ENCODE peak calls at places on chromosomes 1 and 21, in seven cellular contexts. One of them, this sample, is unnamed.

GRCh38 chr1:113916974-113917373 is 11.8 kb downstream of the DCLRE1B start:
- DNase-seq in H4: no peak
- DNase-seq in activated T-helper 9 cell treated with anti-CD3 and anti-CD28 coated beads, Interleukin-2, amount 50 U/mL, for 16 hours: no peak
- DNase-seq in HT-29: no peak
- DNase-seq in posterior cingulate gyrus: no peak
- DNase-seq in naive thymus-derived CD8-positive, alpha-beta T cell: no peak
- DNase-seq in non-pigmented ciliary epithelial cell: no peak
- DNase-seq in this sample: no peak

GRCh38 chr1:156284112-156284511 is at the start of gene TMEM79:
- DNase-seq in HT-29: peak
- DNase-seq in H4: no peak
- DNase-seq in posterior cingulate gyrus: peak
- DNase-seq in activated T-helper 9 cell treated with anti-CD3 and anti-CD28 coated beads, Interleukin-2, amount 50 U/mL, for 16 hours: no peak
- DNase-seq in non-pigmented ciliary epithelial cell: no peak
- DNase-seq in naive thymus-derived CD8-positive, alpha-beta T cell: no peak
- DNase-seq in this sample: no peak

GRCh38 chr1:178010674-178011073 is 40.8 kb upstream of the SEC16B start:
- DNase-seq in HT-29: no peak
- DNase-seq in posterior cingulate gyrus: no peak
- DNase-seq in non-pigmented ciliary epithelial cell: no peak
- DNase-seq in H4: no peak
- DNase-seq in naive thymus-derived CD8-positive, alpha-beta T cell: no peak
- DNase-seq in activated T-helper 9 cell treated with anti-CD3 and anti-CD28 coated beads, Interleukin-2, amount 50 U/mL, for 16 hours: no peak
- DNase-seq in this sample: no peak

GRCh38 chr1:230340778-230341546 is 85.2 kb downstream of the PGBD5 start:
- DNase-seq in activated T-helper 9 cell treated with anti-CD3 and anti-CD28 coated beads, Interleukin-2, amount 50 U/mL, for 16 hours: no peak
- DNase-seq in non-pigmented ciliary epithelial cell: no peak
- DNase-seq in naive thymus-derived CD8-positive, alpha-beta T cell: no peak
- DNase-seq in H4: no peak
- DNase-seq in posterior cingulate gyrus: no peak
- DNase-seq in HT-29: no peak
- DNase-seq in this sample: no peak

GRCh38 chr1:68000191-68000590 is 50.2 kb downstream of the DIRAS3 start:
- DNase-seq in posterior cingulate gyrus: no peak
- DNase-seq in H4: no peak
- DNase-seq in activated T-helper 9 cell treated with anti-CD3 and anti-CD28 coated beads, Interleukin-2, amount 50 U/mL, for 16 hours: no peak
- DNase-seq in naive thymus-derived CD8-positive, alpha-beta T cell: no peak
- DNase-seq in non-pigmented ciliary epithelial cell: no peak
- DNase-seq in HT-29: no peak
- DNase-seq in this sample: no peak

GRCh38 chr1:51214615-51215131 is 21.4 kb upstream of the RNF11 start:
- DNase-seq in naive thymus-derived CD8-positive, alpha-beta T cell: no peak
- DNase-seq in HT-29: no peak
- DNase-seq in H4: no peak
- DNase-seq in activated T-helper 9 cell treated with anti-CD3 and anti-CD28 coated beads, Interleukin-2, amount 50 U/mL, for 16 hours: no peak
- DNase-seq in non-pigmented ciliary epithelial cell: no peak
- DNase-seq in posterior cingulate gyrus: no peak
- DNase-seq in this sample: no peak

GRCh38 chr1:107430540-107431228 is 289.8 kb downstream of the NTNG1 start:
- DNase-seq in non-pigmented ciliary epithelial cell: no peak
- DNase-seq in H4: peak
- DNase-seq in naive thymus-derived CD8-positive, alpha-beta T cell: no peak
- DNase-seq in activated T-helper 9 cell treated with anti-CD3 and anti-CD28 coated beads, Interleukin-2, amount 50 U/mL, for 16 hours: no peak
- DNase-seq in posterior cingulate gyrus: no peak
- DNase-seq in HT-29: peak
- DNase-seq in this sample: peak

GRCh38 chr1:73176902-73177301 is 894.6 kb upstream of the NEGR1 start:
- DNase-seq in non-pigmented ciliary epithelial cell: no peak
- DNase-seq in activated T-helper 9 cell treated with anti-CD3 and anti-CD28 coated beads, Interleukin-2, amount 50 U/mL, for 16 hours: no peak
- DNase-seq in HT-29: no peak
- DNase-seq in H4: no peak
- DNase-seq in posterior cingulate gyrus: no peak
- DNase-seq in naive thymus-derived CD8-positive, alpha-beta T cell: no peak
- DNase-seq in this sample: no peak

GRCh38 chr1:151661728-151662127 is 49.9 kb downstream of the SNX27 start:
- DNase-seq in activated T-helper 9 cell treated with anti-CD3 and anti-CD28 coated beads, Interleukin-2, amount 50 U/mL, for 16 hours: no peak
- DNase-seq in naive thymus-derived CD8-positive, alpha-beta T cell: no peak
- DNase-seq in HT-29: no peak
- DNase-seq in H4: no peak
- DNase-seq in non-pigmented ciliary epithelial cell: no peak
- DNase-seq in posterior cingulate gyrus: no peak
- DNase-seq in this sample: no peak

GRCh38 chr1:191888996-191889622 is 269.2 kb upstream of the RGS18 start:
- DNase-seq in naive thymus-derived CD8-positive, alpha-beta T cell: no peak
- DNase-seq in HT-29: no peak
- DNase-seq in non-pigmented ciliary epithelial cell: no peak
- DNase-seq in activated T-helper 9 cell treated with anti-CD3 and anti-CD28 coated beads, Interleukin-2, amount 50 U/mL, for 16 hours: no peak
- DNase-seq in posterior cingulate gyrus: no peak
- DNase-seq in H4: peak
- DNase-seq in this sample: no peak

GRCh38 chr21:45019076-45019886 is 55.1 kb upstream of the ADARB1 start:
- DNase-seq in HT-29: no peak
- DNase-seq in activated T-helper 9 cell treated with anti-CD3 and anti-CD28 coated beads, Interleukin-2, amount 50 U/mL, for 16 hours: no peak
- DNase-seq in naive thymus-derived CD8-positive, alpha-beta T cell: no peak
- DNase-seq in H4: no peak
- DNase-seq in posterior cingulate gyrus: peak
- DNase-seq in non-pigmented ciliary epithelial cell: no peak
- DNase-seq in this sample: no peak

GRCh38 chr1:157272899-157273774 is 134.9 kb upstream of the ETV3 start:
- DNase-seq in HT-29: no peak
- DNase-seq in posterior cingulate gyrus: no peak
- DNase-seq in non-pigmented ciliary epithelial cell: no peak
- DNase-seq in naive thymus-derived CD8-positive, alpha-beta T cell: no peak
- DNase-seq in activated T-helper 9 cell treated with anti-CD3 and anti-CD28 coated beads, Interleukin-2, amount 50 U/mL, for 16 hours: no peak
- DNase-seq in H4: no peak
- DNase-seq in this sample: no peak

GRCh38 chr1:84069236-84069845 is 70.4 kb upstream of the TTLL7 start:
- DNase-seq in non-pigmented ciliary epithelial cell: no peak
- DNase-seq in H4: no peak
- DNase-seq in naive thymus-derived CD8-positive, alpha-beta T cell: no peak
- DNase-seq in HT-29: no peak
- DNase-seq in activated T-helper 9 cell treated with anti-CD3 and anti-CD28 coated beads, Interleukin-2, amount 50 U/mL, for 16 hours: no peak
- DNase-seq in posterior cingulate gyrus: no peak
- DNase-seq in this sample: no peak

GRCh38 chr1:110067957-110068645 is 2.4 kb downstream of the ALX3 start:
- DNase-seq in naive thymus-derived CD8-positive, alpha-beta T cell: no peak
- DNase-seq in H4: no peak
- DNase-seq in posterior cingulate gyrus: peak
- DNase-seq in HT-29: no peak
- DNase-seq in non-pigmented ciliary epithelial cell: no peak
- DNase-seq in activated T-helper 9 cell treated with anti-CD3 and anti-CD28 coated beads, Interleukin-2, amount 50 U/mL, for 16 hours: no peak
- DNase-seq in this sample: no peak

GRCh38 chr1:993379-993995 is 6.4 kb downstream of the HES4 start:
- DNase-seq in activated T-helper 9 cell treated with anti-CD3 and anti-CD28 coated beads, Interleukin-2, amount 50 U/mL, for 16 hours: no peak
- DNase-seq in non-pigmented ciliary epithelial cell: no peak
- DNase-seq in H4: no peak
- DNase-seq in HT-29: no peak
- DNase-seq in naive thymus-derived CD8-positive, alpha-beta T cell: no peak
- DNase-seq in posterior cingulate gyrus: peak
- DNase-seq in this sample: no peak

GRCh38 chr1:94316836-94317789 is 79.7 kb upstream of the ARHGAP29 start:
- DNase-seq in naive thymus-derived CD8-positive, alpha-beta T cell: no peak
- DNase-seq in HT-29: peak
- DNase-seq in posterior cingulate gyrus: no peak
- DNase-seq in non-pigmented ciliary epithelial cell: no peak
- DNase-seq in activated T-helper 9 cell treated with anti-CD3 and anti-CD28 coated beads, Interleukin-2, amount 50 U/mL, for 16 hours: no peak
- DNase-seq in H4: no peak
- DNase-seq in this sample: no peak

GRCh38 chr1:210001751-210002150 is 63.7 kb downstream of the SYT14 start:
- DNase-seq in HT-29: no peak
- DNase-seq in naive thymus-derived CD8-positive, alpha-beta T cell: no peak
- DNase-seq in posterior cingulate gyrus: no peak
- DNase-seq in non-pigmented ciliary epithelial cell: no peak
- DNase-seq in H4: no peak
- DNase-seq in activated T-helper 9 cell treated with anti-CD3 and anti-CD28 coated beads, Interleukin-2, amount 50 U/mL, for 16 hours: no peak
- DNase-seq in this sample: no peak

GRCh38 chr1:72649974-72650373 is 367.6 kb upstream of the NEGR1 start:
- DNase-seq in HT-29: no peak
- DNase-seq in non-pigmented ciliary epithelial cell: no peak
- DNase-seq in H4: no peak
- DNase-seq in posterior cingulate gyrus: peak
- DNase-seq in naive thymus-derived CD8-positive, alpha-beta T cell: no peak
- DNase-seq in activated T-helper 9 cell treated with anti-CD3 and anti-CD28 coated beads, Interleukin-2, amount 50 U/mL, for 16 hours: no peak
- DNase-seq in this sample: no peak

This sample was measured in HS-5.